ENCODE peak calls at places on chromosomes 16 and 17, in six cellular contexts. R is neuronal stem cell, M is mesendoderm, T is IMR-90, F is trophoblast cell, O is H1. U is an unnamed sample. For H3K36me3, the result is how much of the 10 kb centered on the place peaks cover.

GRCh38 chr16:7397901-7398300 is 65.3 kb downstream of the RBFOX1 start:
- DNase-seq in R (no peak), M (peak), T (no peak), F (no peak), O (no peak), U (no peak)

GRCh38 chr16:68486671-68487495 is 38.6 kb upstream of the SMPD3 start:
- DNase-seq in R (no peak), M (no peak), T (no peak), F (no peak), O (no peak), U (no peak)

GRCh38 chr16:23398987-23399805 is 53.8 kb downstream of the COG7 start:
- DNase-seq in R (peak), M (peak), T (no peak), F (no peak), O (peak), U (no peak)

GRCh38 chr17:1109606-1110523 is 69.9 kb downstream of the ABR start:
- DNase-seq in R (no peak), M (peak), T (no peak), F (no peak), O (peak), U (peak)

GRCh38 chr16:82432261-82432660 is 194.5 kb upstream of the CDH13 start:
- DNase-seq in R (no peak), M (no peak), T (no peak), F (no peak), O (no peak), U (no peak)

GRCh38 chr17:65022751-65023421 is 33.7 kb downstream of the GNA13 start:
- DNase-seq in R (no peak), M (no peak), T (peak), F (no peak), O (no peak), U (peak)

GRCh38 chr17:4587803-4588202 is 3.5 kb downstream of the SMTNL2 start:
- DNase-seq in R (no peak), M (peak), T (no peak), F (no peak), O (no peak), U (peak)

GRCh38 chr16:9061358-9061813 is 30.1 kb upstream of the HAPSTR1 start:
- DNase-seq in R (no peak), M (no peak), T (peak), F (no peak), O (no peak), U (peak)

GRCh38 chr17:51228177-51228576 is 31.7 kb downstream of the MBTD1 start:
- DNase-seq in R (no peak), M (no peak), T (peak), F (no peak), O (no peak), U (peak)

GRCh38 chr16:82046541-82046940 is 11.5 kb downstream of the HSD17B2 start:
- DNase-seq in R (no peak), M (no peak), T (no peak), F (no peak), O (no peak), U (no peak)

GRCh38 chr17:29157310-29157709 is 22.9 kb downstream of the MYO18A start:
- DNase-seq in R (no peak), M (no peak), T (no peak), F (peak), O (no peak), U (no peak)

DNA sequence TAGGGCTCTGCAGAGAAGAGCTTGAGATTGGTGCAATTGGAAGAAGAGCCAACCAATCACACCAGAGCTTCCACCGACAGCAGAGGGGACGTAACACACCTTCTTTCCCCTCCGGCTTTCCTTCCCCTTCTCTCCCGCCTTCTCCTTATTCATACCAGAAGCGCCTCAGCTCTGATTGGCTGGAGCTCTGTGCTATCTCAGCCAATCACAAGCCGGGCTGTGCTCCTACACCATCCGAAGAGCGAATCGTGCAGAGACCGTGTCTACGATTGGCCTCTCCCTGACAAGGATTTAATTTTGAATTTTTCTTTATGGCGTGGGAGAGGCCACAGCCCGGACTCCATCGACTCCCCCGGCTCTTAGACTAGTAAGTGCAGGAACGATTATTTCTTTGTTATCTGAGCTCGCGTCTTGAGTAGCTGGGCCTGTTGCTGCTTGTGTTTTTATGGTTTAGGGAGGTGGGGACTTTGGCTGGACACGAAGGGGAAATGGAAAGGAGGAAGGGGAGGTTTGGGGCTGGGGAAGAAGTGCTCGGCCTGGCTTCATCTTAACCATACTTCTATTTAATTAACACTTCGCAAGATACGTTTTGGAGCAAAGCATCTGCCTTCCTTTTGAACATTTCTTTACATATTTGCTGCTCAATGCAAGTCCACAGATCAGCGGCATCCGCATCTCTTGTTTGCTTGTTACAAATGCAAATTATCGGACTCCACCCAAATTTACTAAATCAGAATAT is at the start of gene PRR11:
- DNase-seq in R (no peak), M (no peak), T (peak), F (peak), O (peak), U (no peak)
- H2BK120ac ChIP-seq in R (peak), M (peak), T (peak), F (peak), O (no peak), U (no peak)

DNA sequence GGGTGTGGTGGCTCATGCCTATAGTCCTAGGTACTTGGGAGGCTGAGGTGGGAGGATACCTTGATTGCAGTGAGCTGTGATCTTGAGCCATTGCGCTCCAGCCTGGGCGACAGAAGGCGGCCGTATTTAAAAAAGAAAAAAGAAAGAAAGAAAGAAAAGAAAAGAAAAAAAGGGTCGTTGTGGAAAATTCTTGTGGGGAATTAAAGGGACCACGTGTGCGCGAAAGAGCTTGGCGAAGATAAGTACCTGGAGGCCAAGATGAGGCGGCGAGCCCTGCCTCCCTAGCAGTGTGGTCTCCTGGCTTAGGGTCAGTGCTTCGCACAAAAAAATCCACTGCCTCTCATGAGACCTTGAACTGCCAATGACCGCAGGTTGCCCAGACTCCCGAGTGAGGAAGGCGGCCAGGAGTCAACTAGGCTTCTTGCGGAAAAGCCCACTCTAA is 714 bp upstream of the NMT1 start:
- DNase-seq in R (no peak), M (no peak), T (no peak), F (no peak), O (no peak), U (no peak)
- H3K36me3 ChIP-seq in R (under half), M (under half), T (under half), F (under half), O (under half), U (under half)

GRCh38 chr16:88009566-88010342 is 58.5 kb downstream of the BANP start:
- DNase-seq in R (no peak), M (no peak), T (peak), F (no peak), O (no peak), U (no peak)

GRCh38 chr16:88012360-88012759 is 61.1 kb downstream of the BANP start:
- DNase-seq in R (no peak), M (no peak), T (no peak), F (no peak), O (no peak), U (peak)

GRCh38 chr16:88013091-88013609 is 61.9 kb downstream of the BANP start:
- DNase-seq in R (no peak), M (no peak), T (peak), F (no peak), O (no peak), U (peak)

GRCh38 chr16:88010343-88010970 is 59.2 kb downstream of the BANP start:
- DNase-seq in R (no peak), M (no peak), T (no peak), F (no peak), O (no peak), U (no peak)

GRCh38 chr16:88010971-88011483 is 59.8 kb downstream of the BANP start:
- DNase-seq in R (no peak), M (no peak), T (no peak), F (no peak), O (no peak), U (no peak)
- H2BK120ac ChIP-seq in R (no peak), M (no peak), T (no peak), F (no peak), O (no peak), U (no peak)

GRCh38 chr17:32451879-32452278 is 7.6 kb downstream of the PSMD11 start:
- DNase-seq in R (no peak), M (no peak), T (no peak), F (no peak), O (no peak), U (no peak)
- H3K36me3 ChIP-seq in R (half or more), M (under half), T (under half), F (under half), O (under half), U (half or more)

GRCh38 chr17:79808763-79809529 is 12.1 kb upstream of the CBX8 start:
- DNase-seq in R (no peak), M (peak), T (no peak), F (peak), O (peak), U (no peak)

GRCh38 chr17:79809530-79810137 is 12.8 kb upstream of the CBX8 start:
- DNase-seq in R (no peak), M (no peak), T (no peak), F (no peak), O (peak), U (no peak)

GRCh38 chr17:79811036-79811887 is 14.4 kb upstream of the CBX8 start:
- DNase-seq in R (no peak), M (no peak), T (no peak), F (no peak), O (peak), U (no peak)

GRCh38 chr17:79811888-79812205 is 15.0 kb upstream of the CBX8 start:
- DNase-seq in R (no peak), M (no peak), T (no peak), F (no peak), O (no peak), U (no peak)

GRCh38 chr17:79810138-79811027 is 13.5 kb upstream of the CBX8 start:
- DNase-seq in R (no peak), M (peak), T (peak), F (peak), O (peak), U (peak)
- H2BK120ac ChIP-seq in R (peak), M (no peak), T (peak), F (no peak), O (no peak), U (no peak)

DNA sequence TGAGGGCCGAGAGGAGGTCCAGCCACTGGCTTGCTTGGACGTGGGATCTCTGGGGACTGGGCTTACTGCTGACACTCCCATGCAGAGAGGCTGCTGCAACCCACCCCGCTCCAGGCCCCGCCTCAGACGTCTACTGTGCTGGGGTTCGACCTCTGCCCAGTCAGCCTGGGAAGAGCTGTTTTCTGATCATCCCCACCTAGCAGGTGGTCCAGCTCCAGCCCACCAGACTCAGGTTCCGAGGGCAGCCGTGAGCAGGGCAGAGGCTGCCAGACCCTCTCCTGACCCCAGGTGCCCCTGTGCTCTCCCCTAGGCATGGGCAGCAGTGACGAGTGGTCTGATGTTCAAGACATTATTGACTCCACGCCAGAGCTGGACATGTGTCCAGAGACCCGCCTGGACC is 23.4 kb downstream of the NME3 start:
- DNase-seq in R (no peak), M (no peak), T (no peak), F (no peak), O (no peak), U (no peak)
- H3K36me3 ChIP-seq in R (half or more), M (under half), T (half or more), F (half or more), O (under half), U (half or more)

DNA sequence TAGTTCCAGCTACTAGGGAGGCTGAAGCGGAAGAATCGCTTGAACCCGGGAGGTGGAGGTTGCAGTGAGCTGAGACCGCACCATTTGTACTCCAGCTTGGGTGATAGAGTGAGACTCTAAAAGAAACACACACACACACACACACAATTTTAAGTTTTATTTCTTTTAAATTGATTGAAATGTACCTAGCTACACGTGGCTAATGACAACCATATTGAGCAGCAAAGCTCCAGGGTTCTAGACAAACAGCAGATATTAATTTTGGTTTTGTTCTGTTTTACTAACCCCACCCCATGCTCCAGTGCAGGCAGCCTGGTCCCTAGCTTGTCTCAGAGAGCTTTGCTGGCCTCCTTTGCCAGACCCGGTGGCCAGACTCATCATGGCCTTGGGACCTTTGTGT is 16.0 kb upstream of the RAI1 start:
- DNase-seq in R (no peak), M (no peak), T (no peak), F (no peak), O (no peak), U (no peak)
- H2BK120ac ChIP-seq in R (no peak), M (no peak), T (no peak), F (no peak), O (no peak), U (no peak)

DNA sequence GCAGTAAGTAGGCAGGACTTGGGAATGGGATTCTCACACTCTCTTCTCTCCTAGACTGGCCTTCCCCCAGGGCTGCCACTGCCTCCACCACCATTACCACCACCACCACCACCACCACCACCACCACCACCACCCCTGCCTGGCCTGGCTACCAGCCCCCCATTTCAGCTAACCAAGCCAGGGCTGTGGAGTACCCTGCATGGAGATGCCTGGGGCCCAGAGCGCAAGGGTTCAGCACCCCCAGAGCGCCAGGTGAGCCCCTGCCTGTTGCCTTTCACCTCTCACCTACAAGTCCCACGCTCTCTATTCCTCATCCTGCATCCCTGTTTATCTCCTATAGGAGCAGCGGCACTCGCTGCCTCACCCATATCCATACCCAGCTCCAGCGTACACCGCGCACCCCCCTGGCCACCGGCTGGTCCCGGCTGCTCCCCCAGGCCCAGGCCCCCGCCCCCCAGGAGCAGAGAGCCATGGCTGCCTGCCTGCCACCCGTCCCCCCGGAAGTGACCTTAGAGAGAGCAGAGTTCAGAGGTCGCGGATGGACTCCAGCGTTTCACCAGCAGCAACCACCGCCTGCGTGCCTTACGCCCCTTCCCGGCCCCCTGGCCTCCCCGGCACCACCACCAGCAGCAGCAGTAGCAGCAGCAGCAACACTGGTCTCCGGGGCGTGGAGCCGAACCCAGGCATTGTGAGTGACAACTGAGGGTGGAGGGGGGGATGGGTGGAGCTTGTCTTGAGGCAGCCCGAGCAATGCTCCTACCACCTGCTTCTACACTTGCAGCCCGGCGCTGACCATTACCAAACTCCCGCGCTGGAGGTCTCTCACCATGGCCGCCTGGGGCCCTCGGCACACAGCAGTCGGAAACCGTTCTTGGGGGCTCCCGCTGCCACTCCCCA is 7.9 kb upstream of the TMEM88 start:
- DNase-seq in R (no peak), M (no peak), T (no peak), F (no peak), O (no peak), U (no peak)
- H3K36me3 ChIP-seq in R (half or more), M (under half), T (half or more), F (half or more), O (under half), U (half or more)

U was measured in mesenchymal stem cell.